ENCODE peak calls at places on chromosomes 13 and 19, in seven cellular contexts. One of them, this sample, is unnamed. For H3K4me1, the result is how much of the 10 kb centered on the place peaks cover.

GRCh38 chr13:76982051-76982450 is 9.8 kb upstream of the CLN5 start:
- DNase-seq in Peyer's patch: no peak
- DNase-seq in tibial nerve: no peak
- DNase-seq in GM12878: no peak
- DNase-seq in HCT116: no peak
- DNase-seq in right lobe of liver: no peak
- DNase-seq in ovary: no peak
- DNase-seq in this sample: no peak

GRCh38 chr19:13953021-13953531 is 767 bp downstream of the DCAF15 start:
- DNase-seq in Peyer's patch: peak
- DNase-seq in tibial nerve: no peak
- DNase-seq in GM12878: no peak
- DNase-seq in HCT116: no peak
- DNase-seq in right lobe of liver: peak
- DNase-seq in ovary: no peak
- DNase-seq in this sample: no peak

GRCh38 chr19:1131718-1132552 is 28.1 kb downstream of the GPX4 start:
- DNase-seq in Peyer's patch: peak
- DNase-seq in tibial nerve: peak
- DNase-seq in GM12878: peak
- DNase-seq in HCT116: no peak
- DNase-seq in right lobe of liver: peak
- DNase-seq in ovary: peak
- DNase-seq in this sample: peak

GRCh38 chr13:23767806-23768205 is 121.4 kb downstream of the MIPEP start:
- DNase-seq in Peyer's patch: no peak
- DNase-seq in tibial nerve: no peak
- DNase-seq in GM12878: no peak
- DNase-seq in HCT116: no peak
- DNase-seq in right lobe of liver: no peak
- DNase-seq in ovary: no peak
- DNase-seq in this sample: no peak

GRCh38 chr13:76067850-76068249 is 431.7 kb downstream of the LMO7 start:
- DNase-seq in Peyer's patch: no peak
- DNase-seq in tibial nerve: no peak
- DNase-seq in GM12878: no peak
- DNase-seq in HCT116: no peak
- DNase-seq in right lobe of liver: no peak
- DNase-seq in ovary: no peak
- DNase-seq in this sample: no peak

GRCh38 chr19:39223703-39224279 is 19.7 kb upstream of the SYCN start:
- DNase-seq in Peyer's patch: no peak
- DNase-seq in tibial nerve: no peak
- DNase-seq in GM12878: no peak
- DNase-seq in HCT116: no peak
- DNase-seq in right lobe of liver: no peak
- DNase-seq in ovary: no peak
- DNase-seq in this sample: no peak

GRCh38 chr19:36668646-36669045 is 2.0 kb upstream of the ZNF461 start:
- DNase-seq in Peyer's patch: no peak
- DNase-seq in tibial nerve: no peak
- DNase-seq in GM12878: no peak
- DNase-seq in HCT116: no peak
- DNase-seq in right lobe of liver: no peak
- DNase-seq in ovary: no peak
- DNase-seq in this sample: no peak

GRCh38 chr13:102800145-102801041 is 1.5 kb downstream of the BIVM start:
- DNase-seq in Peyer's patch: peak
- DNase-seq in tibial nerve: peak
- DNase-seq in GM12878: no peak
- DNase-seq in HCT116: peak
- DNase-seq in right lobe of liver: peak
- DNase-seq in ovary: peak
- DNase-seq in this sample: peak

GRCh38 chr13:28046981-28047380 is 53.4 kb downstream of the FLT3 start:
- DNase-seq in Peyer's patch: no peak
- DNase-seq in tibial nerve: no peak
- DNase-seq in GM12878: no peak
- DNase-seq in HCT116: no peak
- DNase-seq in right lobe of liver: no peak
- DNase-seq in ovary: no peak
- DNase-seq in this sample: no peak

GRCh38 chr13:30450066-30450465 is 15.7 kb downstream of the HMGB1 start:
- DNase-seq in Peyer's patch: no peak
- DNase-seq in tibial nerve: no peak
- DNase-seq in GM12878: no peak
- DNase-seq in HCT116: no peak
- DNase-seq in right lobe of liver: no peak
- DNase-seq in ovary: no peak
- DNase-seq in this sample: peak

GRCh38 chr13:73835138-73835721 is 299.0 kb downstream of the KLF12 start:
- DNase-seq in Peyer's patch: no peak
- DNase-seq in tibial nerve: no peak
- DNase-seq in GM12878: peak
- DNase-seq in HCT116: peak
- DNase-seq in right lobe of liver: no peak
- DNase-seq in ovary: no peak
- DNase-seq in this sample: no peak

GRCh38 chr19:14101003-14101545 is 10.5 kb upstream of the SAMD1 start:
- DNase-seq in Peyer's patch: no peak
- DNase-seq in tibial nerve: no peak
- DNase-seq in GM12878: no peak
- DNase-seq in HCT116: no peak
- DNase-seq in right lobe of liver: no peak
- DNase-seq in ovary: no peak
- DNase-seq in this sample: no peak

GRCh38 chr13:59780058-59780457 is 383.7 kb downstream of the DIAPH3 start:
- DNase-seq in Peyer's patch: no peak
- DNase-seq in tibial nerve: no peak
- DNase-seq in GM12878: no peak
- DNase-seq in HCT116: no peak
- DNase-seq in right lobe of liver: no peak
- DNase-seq in ovary: no peak
- DNase-seq in this sample: no peak

GRCh38 chr19:14006766-14007562 is 844 bp upstream of the RFX1 start:
- DNase-seq in Peyer's patch: no peak
- DNase-seq in tibial nerve: no peak
- DNase-seq in GM12878: no peak
- DNase-seq in HCT116: no peak
- DNase-seq in right lobe of liver: peak
- DNase-seq in ovary: no peak
- DNase-seq in this sample: peak

GRCh38 chr13:113077566-113077952 is 28.0 kb upstream of the F7 start:
- DNase-seq in Peyer's patch: no peak
- DNase-seq in tibial nerve: no peak
- DNase-seq in GM12878: no peak
- DNase-seq in HCT116: no peak
- DNase-seq in right lobe of liver: no peak
- DNase-seq in ovary: no peak
- DNase-seq in this sample: no peak

GRCh38 chr13:46402178-46402577 is 15.1 kb upstream of the RUBCNL start:
- DNase-seq in Peyer's patch: no peak
- DNase-seq in tibial nerve: no peak
- DNase-seq in GM12878: no peak
- DNase-seq in HCT116: no peak
- DNase-seq in right lobe of liver: no peak
- DNase-seq in ovary: no peak
- DNase-seq in this sample: no peak

GRCh38 chr13:33815011-33815550 is 2.9 kb upstream of the RFC3 start:
- DNase-seq in Peyer's patch: no peak
- DNase-seq in tibial nerve: no peak
- DNase-seq in GM12878: no peak
- DNase-seq in HCT116: no peak
- DNase-seq in right lobe of liver: no peak
- DNase-seq in ovary: no peak
- DNase-seq in this sample: no peak

GRCh38 chr19:32373614-32374295 is 28.3 kb downstream of the ZNF507 start:
- DNase-seq in Peyer's patch: no peak
- DNase-seq in tibial nerve: no peak
- DNase-seq in GM12878: no peak
- DNase-seq in HCT116: peak
- DNase-seq in right lobe of liver: no peak
- DNase-seq in ovary: peak
- DNase-seq in this sample: peak

GRCh38 chr13:39450176-39450575 is 152.8 kb downstream of the LHFPL6 start:
- DNase-seq in Peyer's patch: no peak
- DNase-seq in tibial nerve: no peak
- DNase-seq in GM12878: no peak
- DNase-seq in HCT116: no peak
- DNase-seq in right lobe of liver: no peak
- DNase-seq in ovary: no peak
- DNase-seq in this sample: no peak

GRCh38 chr13:32086366-32086765 is 54.8 kb downstream of the FRY start:
- DNase-seq in Peyer's patch: no peak
- DNase-seq in tibial nerve: no peak
- DNase-seq in GM12878: no peak
- DNase-seq in HCT116: no peak
- DNase-seq in right lobe of liver: no peak
- DNase-seq in ovary: no peak
- DNase-seq in this sample: no peak

GRCh38 chr19:45047188-45047797 is 8.4 kb downstream of the CLASRP start:
- DNase-seq in Peyer's patch: no peak
- DNase-seq in tibial nerve: no peak
- DNase-seq in GM12878: peak
- DNase-seq in HCT116: no peak
- DNase-seq in right lobe of liver: no peak
- DNase-seq in ovary: no peak
- DNase-seq in this sample: no peak

GRCh38 chr19:45051929-45052579 is 13.2 kb downstream of the CLASRP start:
- DNase-seq in Peyer's patch: peak
- DNase-seq in tibial nerve: no peak
- DNase-seq in GM12878: no peak
- DNase-seq in HCT116: no peak
- DNase-seq in right lobe of liver: no peak
- DNase-seq in ovary: no peak
- DNase-seq in this sample: no peak

GRCh38 chr19:45049073-45049736 is 10.4 kb downstream of the CLASRP start:
- DNase-seq in Peyer's patch: no peak
- DNase-seq in tibial nerve: no peak
- DNase-seq in GM12878: no peak
- DNase-seq in HCT116: no peak
- DNase-seq in right lobe of liver: peak
- DNase-seq in ovary: no peak
- DNase-seq in this sample: no peak

GRCh38 chr19:45046355-45046754 is 7.5 kb downstream of the CLASRP start:
- DNase-seq in Peyer's patch: no peak
- DNase-seq in tibial nerve: no peak
- DNase-seq in GM12878: no peak
- DNase-seq in HCT116: no peak
- DNase-seq in right lobe of liver: no peak
- DNase-seq in ovary: no peak
- DNase-seq in this sample: no peak

DNA sequence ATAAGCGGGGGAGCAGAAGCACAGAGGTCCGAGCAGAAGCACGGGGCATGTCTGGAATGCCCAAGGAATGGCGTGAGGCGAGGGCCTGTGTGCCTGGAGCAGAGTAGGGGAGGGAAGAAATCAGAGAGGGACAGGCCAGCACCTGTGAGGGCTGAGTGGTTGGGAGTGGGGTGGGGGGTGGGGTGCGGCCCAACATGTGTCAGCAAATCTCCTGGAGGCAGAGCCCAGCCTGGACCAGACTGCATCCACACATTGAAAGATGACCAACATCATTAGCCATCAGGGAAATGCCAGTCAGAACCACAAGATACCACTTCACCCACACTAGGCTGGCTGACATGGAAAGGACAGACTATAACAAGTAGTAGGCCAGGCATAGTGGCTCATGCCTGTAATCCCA is 11.2 kb downstream of the CLASRP start:
- DNase-seq in Peyer's patch: no peak
- DNase-seq in tibial nerve: no peak
- DNase-seq in GM12878: no peak
- DNase-seq in HCT116: no peak
- DNase-seq in right lobe of liver: no peak
- DNase-seq in ovary: no peak
- DNase-seq in this sample: no peak
- H3K4me1 ChIP-seq in Peyer's patch: under half
- H3K4me1 ChIP-seq in tibial nerve: under half
- H3K4me1 ChIP-seq in GM12878: under half
- H3K4me1 ChIP-seq in HCT116: under half
- H3K4me1 ChIP-seq in right lobe of liver: under half
- H3K4me1 ChIP-seq in ovary: under half
- H3K4me1 ChIP-seq in this sample: under half

GRCh38 chr13:110425444-110425780 is 118.3 kb downstream of the COL4A2 start:
- DNase-seq in Peyer's patch: no peak
- DNase-seq in tibial nerve: no peak
- DNase-seq in GM12878: no peak
- DNase-seq in HCT116: no peak
- DNase-seq in right lobe of liver: no peak
- DNase-seq in ovary: no peak
- DNase-seq in this sample: no peak
- TF ChIP-seq POLR2A in Peyer's patch: no peak
- TF ChIP-seq POLR2A in tibial nerve: no peak
- TF ChIP-seq POLR2A in GM12878: no peak
- TF ChIP-seq POLR2A in HCT116: no peak
- TF ChIP-seq POLR2A in right lobe of liver: no peak
- TF ChIP-seq POLR2A in ovary: no peak
- TF ChIP-seq POLR2A in this sample: no peak

DNA sequence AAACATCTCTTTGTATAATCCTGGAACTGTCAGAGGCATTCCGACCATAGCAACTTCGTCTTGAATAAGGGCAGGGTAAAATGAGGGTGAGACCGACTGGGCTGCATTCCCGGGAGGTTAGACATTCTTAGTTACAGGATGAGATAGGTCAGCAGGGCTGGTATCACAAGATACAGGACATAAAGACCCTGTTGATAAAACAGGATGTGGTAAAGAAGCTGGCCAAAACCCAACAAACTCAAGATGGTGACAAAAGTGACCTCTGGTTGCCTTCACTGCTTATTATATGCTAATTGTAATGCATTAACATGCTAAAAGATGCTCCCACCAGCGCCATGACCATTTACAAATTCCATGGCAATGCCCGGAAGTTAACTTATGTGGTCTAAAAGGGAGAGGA is 27.7 kb upstream of the MBNL2 start:
- DNase-seq in Peyer's patch: no peak
- DNase-seq in tibial nerve: no peak
- DNase-seq in GM12878: no peak
- DNase-seq in HCT116: peak
- DNase-seq in right lobe of liver: no peak
- DNase-seq in ovary: no peak
- DNase-seq in this sample: peak
- TF ChIP-seq CTCF in Peyer's patch: no peak
- TF ChIP-seq CTCF in tibial nerve: no peak
- TF ChIP-seq CTCF in GM12878: no peak
- TF ChIP-seq CTCF in HCT116: no peak
- TF ChIP-seq CTCF in right lobe of liver: no peak
- TF ChIP-seq CTCF in ovary: no peak
- TF ChIP-seq CTCF in this sample: no peak

DNA sequence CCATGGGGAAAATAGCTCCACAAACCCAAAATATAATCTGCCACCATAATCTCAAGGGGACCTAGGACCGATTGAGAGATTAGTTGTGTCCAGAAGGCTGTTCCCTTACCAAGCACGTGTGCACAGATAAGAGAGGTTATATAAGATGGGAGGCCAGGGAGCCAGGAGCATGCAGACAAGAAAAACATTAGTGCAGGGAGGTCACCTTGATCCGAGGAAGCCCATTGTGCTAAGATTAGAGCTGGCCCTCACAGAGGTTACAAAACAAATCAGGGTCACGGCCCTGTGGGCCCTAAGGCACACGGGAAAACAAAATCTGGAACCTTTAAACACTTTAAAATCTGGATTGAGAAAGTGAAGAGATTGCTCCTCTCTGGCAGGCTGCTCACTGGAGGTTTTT is 37.7 kb downstream of the RGCC start:
- DNase-seq in Peyer's patch: no peak
- DNase-seq in tibial nerve: no peak
- DNase-seq in GM12878: no peak
- DNase-seq in HCT116: no peak
- DNase-seq in right lobe of liver: no peak
- DNase-seq in ovary: no peak
- DNase-seq in this sample: no peak
- H3K4me1 ChIP-seq in Peyer's patch: under half
- H3K4me1 ChIP-seq in tibial nerve: under half
- H3K4me1 ChIP-seq in GM12878: under half
- H3K4me1 ChIP-seq in HCT116: under half
- H3K4me1 ChIP-seq in right lobe of liver: under half
- H3K4me1 ChIP-seq in ovary: under half
- H3K4me1 ChIP-seq in this sample: under half

This sample was measured in adrenal gland.